ENCODE peak calls at places on chromosomes 4 and X, in ten cellular contexts. One of them, this sample, is unnamed.

GRCh38 chr4:24104173-24104572 is 214.3 kb upstream of the PPARGC1A start:
- DNase-seq in upper lobe of right lung: no peak
- DNase-seq in OCI-LY7: no peak
- DNase-seq in heart right ventricle: peak; percentile 15
- DNase-seq in RWPE2: no peak
- DNase-seq in PC-3: no peak
- DNase-seq in left lung: no peak
- DNase-seq in right atrium auricular region: no peak
- DNase-seq in mammary epithelial cell: no peak
- DNase-seq in suprapubic skin: no peak
- DNase-seq in this sample: no peak

GRCh38 chrX:20362268-20363002 is 95.7 kb upstream of the RPS6KA3 start:
- DNase-seq in upper lobe of right lung: no peak
- DNase-seq in OCI-LY7: no peak
- DNase-seq in heart right ventricle: no peak
- DNase-seq in RWPE2: no peak
- DNase-seq in PC-3: peak; percentile 89
- DNase-seq in left lung: no peak
- DNase-seq in right atrium auricular region: no peak
- DNase-seq in mammary epithelial cell: no peak
- DNase-seq in suprapubic skin: no peak
- DNase-seq in this sample: no peak

GRCh38 chr4:101843054-101843453 is 52.5 kb downstream of the BANK1 start:
- DNase-seq in upper lobe of right lung: no peak
- DNase-seq in OCI-LY7: no peak
- DNase-seq in heart right ventricle: no peak
- DNase-seq in RWPE2: no peak
- DNase-seq in PC-3: no peak
- DNase-seq in left lung: no peak
- DNase-seq in right atrium auricular region: no peak
- DNase-seq in mammary epithelial cell: no peak
- DNase-seq in suprapubic skin: no peak
- DNase-seq in this sample: no peak

GRCh38 chr4:142265536-142265935 is 580.6 kb downstream of the INPP4B start:
- DNase-seq in upper lobe of right lung: no peak
- DNase-seq in OCI-LY7: no peak
- DNase-seq in heart right ventricle: no peak
- DNase-seq in RWPE2: no peak
- DNase-seq in PC-3: peak; percentile 93
- DNase-seq in left lung: no peak
- DNase-seq in right atrium auricular region: no peak
- DNase-seq in mammary epithelial cell: peak; percentile 50
- DNase-seq in suprapubic skin: no peak
- DNase-seq in this sample: no peak

GRCh38 chrX:64152857-64153256 is 52.7 kb downstream of the AMER1 start:
- DNase-seq in upper lobe of right lung: no peak
- DNase-seq in OCI-LY7: no peak
- DNase-seq in heart right ventricle: no peak
- DNase-seq in RWPE2: no peak
- DNase-seq in PC-3: no peak
- DNase-seq in left lung: no peak
- DNase-seq in right atrium auricular region: no peak
- DNase-seq in mammary epithelial cell: no peak
- DNase-seq in suprapubic skin: no peak
- DNase-seq in this sample: no peak

GRCh38 chrX:123731258-123731986 is 1.4 kb downstream of the THOC2 start:
- DNase-seq in upper lobe of right lung: peak; percentile 66
- DNase-seq in OCI-LY7: peak; percentile 20
- DNase-seq in heart right ventricle: no peak
- DNase-seq in RWPE2: no peak
- DNase-seq in PC-3: peak; percentile 24
- DNase-seq in left lung: no peak
- DNase-seq in right atrium auricular region: no peak
- DNase-seq in mammary epithelial cell: no peak
- DNase-seq in suprapubic skin: no peak
- DNase-seq in this sample: no peak

GRCh38 chr4:63578383-63578782 is 830.9 kb downstream of the TECRL start:
- DNase-seq in upper lobe of right lung: no peak
- DNase-seq in OCI-LY7: no peak
- DNase-seq in heart right ventricle: no peak
- DNase-seq in RWPE2: no peak
- DNase-seq in PC-3: peak; percentile 4
- DNase-seq in left lung: no peak
- DNase-seq in right atrium auricular region: no peak
- DNase-seq in mammary epithelial cell: no peak
- DNase-seq in suprapubic skin: no peak
- DNase-seq in this sample: no peak

GRCh38 chr4:126604273-126604867 is 1028.4 kb upstream of the INTU start:
- DNase-seq in upper lobe of right lung: no peak
- DNase-seq in OCI-LY7: peak; percentile 19
- DNase-seq in heart right ventricle: no peak
- DNase-seq in RWPE2: no peak
- DNase-seq in PC-3: peak; percentile 38
- DNase-seq in left lung: no peak
- DNase-seq in right atrium auricular region: no peak
- DNase-seq in mammary epithelial cell: peak; percentile 19
- DNase-seq in suprapubic skin: no peak
- DNase-seq in this sample: no peak

GRCh38 chrX:106177106-106177981 is 9.2 kb downstream of the PWWP3B start:
- DNase-seq in upper lobe of right lung: peak; percentile 60
- DNase-seq in OCI-LY7: no peak
- DNase-seq in heart right ventricle: peak; percentile 68
- DNase-seq in RWPE2: no peak
- DNase-seq in PC-3: no peak
- DNase-seq in left lung: peak; percentile 28
- DNase-seq in right atrium auricular region: no peak
- DNase-seq in mammary epithelial cell: no peak
- DNase-seq in suprapubic skin: no peak
- DNase-seq in this sample: no peak

GRCh38 chr4:128468485-128468989 is 180.9 kb upstream of the PGRMC2 start:
- DNase-seq in upper lobe of right lung: no peak
- DNase-seq in OCI-LY7: no peak
- DNase-seq in heart right ventricle: no peak
- DNase-seq in RWPE2: no peak
- DNase-seq in PC-3: peak; percentile 83
- DNase-seq in left lung: no peak
- DNase-seq in right atrium auricular region: peak; percentile 88
- DNase-seq in mammary epithelial cell: peak; percentile 54
- DNase-seq in suprapubic skin: no peak
- DNase-seq in this sample: peak; percentile 81

DNA sequence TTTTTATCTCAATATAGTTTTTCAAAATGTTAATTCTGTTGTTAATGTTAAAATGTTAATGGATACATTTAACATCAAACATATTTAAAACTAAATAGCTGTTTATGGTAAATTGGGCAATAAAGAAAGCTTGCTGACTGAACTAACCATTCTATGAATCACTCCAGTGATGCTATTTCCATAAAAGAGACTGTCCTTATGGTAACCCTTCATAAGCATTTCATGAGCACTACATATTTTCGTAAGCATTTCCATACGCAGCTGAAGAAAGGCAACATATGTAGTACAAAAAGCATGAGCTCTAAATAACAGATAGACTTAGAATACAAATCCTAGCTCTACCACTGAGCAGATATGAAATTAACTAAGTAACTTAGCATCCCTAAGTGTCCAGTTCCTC is 188.9 kb downstream of the COL25A1 start:
- DNase-seq in upper lobe of right lung: no peak
- DNase-seq in OCI-LY7: no peak
- DNase-seq in heart right ventricle: no peak
- DNase-seq in RWPE2: no peak
- DNase-seq in PC-3: no peak
- DNase-seq in left lung: no peak
- DNase-seq in right atrium auricular region: no peak
- DNase-seq in mammary epithelial cell: no peak
- DNase-seq in suprapubic skin: no peak
- DNase-seq in this sample: no peak
- H3K27ac ChIP-seq in upper lobe of right lung: no peak overlapping the region
- H3K27ac ChIP-seq in OCI-LY7: no peak overlapping the region
- H3K27ac ChIP-seq in heart right ventricle: no peak overlapping the region
- H3K27ac ChIP-seq in RWPE2: no peak overlapping the region
- H3K27ac ChIP-seq in PC-3: no peak overlapping the region
- H3K27ac ChIP-seq in left lung: no peak overlapping the region
- H3K27ac ChIP-seq in right atrium auricular region: no peak overlapping the region
- H3K27ac ChIP-seq in mammary epithelial cell: no peak overlapping the region
- H3K27ac ChIP-seq in suprapubic skin: no peak overlapping the region
- H3K27ac ChIP-seq in this sample: no peak overlapping the region

DNA sequence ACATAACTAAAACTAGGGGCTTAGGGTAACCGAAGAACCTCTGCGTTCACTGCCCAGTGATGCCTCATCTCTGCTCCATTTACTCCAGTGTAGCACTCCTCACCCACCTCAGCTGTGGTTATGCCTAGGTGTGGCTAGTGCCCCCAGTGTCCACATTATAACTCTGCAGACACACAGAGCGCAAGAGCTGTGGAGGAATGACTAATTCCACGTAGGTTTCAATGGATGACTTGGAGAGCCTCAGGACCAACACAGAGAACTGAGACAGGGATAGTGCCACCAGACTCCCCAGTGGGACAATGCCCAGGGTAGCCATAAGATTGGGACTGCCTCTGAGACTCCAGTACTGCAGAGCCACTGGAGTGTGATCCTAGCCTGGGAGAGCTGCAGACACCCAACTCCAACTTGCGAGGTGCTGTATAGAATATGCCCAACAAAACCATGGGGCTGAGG is 542.4 kb upstream of the DIPK2B start:
- DNase-seq in upper lobe of right lung: no peak
- DNase-seq in OCI-LY7: no peak
- DNase-seq in heart right ventricle: no peak
- DNase-seq in RWPE2: peak; percentile 46
- DNase-seq in PC-3: peak; percentile 81
- DNase-seq in left lung: no peak
- DNase-seq in right atrium auricular region: no peak
- DNase-seq in mammary epithelial cell: peak; percentile 78
- DNase-seq in suprapubic skin: no peak
- DNase-seq in this sample: no peak
- TF ChIP-seq CTCF in upper lobe of right lung: no peak
- TF ChIP-seq CTCF in OCI-LY7: no peak
- TF ChIP-seq CTCF in heart right ventricle: no peak
- TF ChIP-seq CTCF in RWPE2: peak; percentile 20
- TF ChIP-seq CTCF in PC-3: peak; percentile 59
- TF ChIP-seq CTCF in left lung: no peak
- TF ChIP-seq CTCF in right atrium auricular region: no peak
- TF ChIP-seq CTCF in mammary epithelial cell: peak; percentile 47
- TF ChIP-seq CTCF in suprapubic skin: no peak
- TF ChIP-seq CTCF in this sample: no peak

DNA sequence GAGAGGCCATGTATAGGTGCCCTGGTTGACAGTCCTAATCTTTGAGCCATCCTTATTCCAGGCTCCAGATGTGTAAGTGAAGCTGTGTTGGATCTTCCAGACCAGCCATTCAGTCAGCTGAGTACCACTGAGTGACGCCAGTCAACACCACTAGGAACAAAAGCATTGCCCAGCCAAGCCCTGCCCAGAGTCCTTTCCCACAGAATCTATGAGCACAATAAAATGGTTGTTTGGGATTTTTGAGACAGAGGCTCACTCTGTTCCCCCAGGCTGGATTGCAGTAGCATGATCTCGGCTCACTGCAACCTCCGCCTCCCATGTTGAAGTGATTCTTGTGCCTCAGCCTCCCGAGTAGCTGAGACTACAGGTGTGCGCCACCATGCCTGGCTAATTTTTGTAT is 262.5 kb downstream of the BCOR start:
- DNase-seq in upper lobe of right lung: no peak
- DNase-seq in OCI-LY7: no peak
- DNase-seq in heart right ventricle: no peak
- DNase-seq in RWPE2: no peak
- DNase-seq in PC-3: no peak
- DNase-seq in left lung: no peak
- DNase-seq in right atrium auricular region: no peak
- DNase-seq in mammary epithelial cell: no peak
- DNase-seq in suprapubic skin: no peak
- DNase-seq in this sample: no peak
- H3K27ac ChIP-seq in upper lobe of right lung: no peak overlapping the region
- H3K27ac ChIP-seq in OCI-LY7: no peak overlapping the region
- H3K27ac ChIP-seq in heart right ventricle: no peak overlapping the region
- H3K27ac ChIP-seq in RWPE2: no peak overlapping the region
- H3K27ac ChIP-seq in PC-3: no peak overlapping the region
- H3K27ac ChIP-seq in left lung: no peak overlapping the region
- H3K27ac ChIP-seq in right atrium auricular region: no peak overlapping the region
- H3K27ac ChIP-seq in mammary epithelial cell: no peak overlapping the region
- H3K27ac ChIP-seq in suprapubic skin: no peak overlapping the region
- H3K27ac ChIP-seq in this sample: no peak overlapping the region

GRCh38 chr4:77075869-77076801 is at the start of gene CCNI:
- DNase-seq in upper lobe of right lung: peak; percentile 98
- DNase-seq in OCI-LY7: peak; percentile 99
- DNase-seq in heart right ventricle: peak; percentile 96
- DNase-seq in RWPE2: peak; percentile 93
- DNase-seq in PC-3: peak; percentile 91
- DNase-seq in left lung: peak; percentile 98
- DNase-seq in right atrium auricular region: peak; percentile 96
- DNase-seq in mammary epithelial cell: peak; percentile 96
- DNase-seq in suprapubic skin: peak; percentile 96
- DNase-seq in this sample: peak; percentile 98

GRCh38 chr4:77076889-77077635 is 1.3 kb upstream of the CCNI start:
- DNase-seq in upper lobe of right lung: no peak
- DNase-seq in OCI-LY7: peak; percentile 16
- DNase-seq in heart right ventricle: no peak
- DNase-seq in RWPE2: no peak
- DNase-seq in PC-3: no peak
- DNase-seq in left lung: no peak
- DNase-seq in right atrium auricular region: no peak
- DNase-seq in mammary epithelial cell: no peak
- DNase-seq in suprapubic skin: no peak
- DNase-seq in this sample: no peak

GRCh38 chr4:77079281-77079680 is 3.5 kb upstream of the CCNI start:
- DNase-seq in upper lobe of right lung: no peak
- DNase-seq in OCI-LY7: no peak
- DNase-seq in heart right ventricle: no peak
- DNase-seq in RWPE2: no peak
- DNase-seq in PC-3: no peak
- DNase-seq in left lung: no peak
- DNase-seq in right atrium auricular region: no peak
- DNase-seq in mammary epithelial cell: no peak
- DNase-seq in suprapubic skin: no peak
- DNase-seq in this sample: no peak

GRCh38 chr4:77074961-77075855 is 581 bp downstream of the CCNI start:
- DNase-seq in upper lobe of right lung: peak; percentile 90
- DNase-seq in OCI-LY7: peak; percentile 88
- DNase-seq in heart right ventricle: peak; percentile 78
- DNase-seq in RWPE2: peak; percentile 72
- DNase-seq in PC-3: peak; percentile 49
- DNase-seq in left lung: peak; percentile 96
- DNase-seq in right atrium auricular region: peak; percentile 76
- DNase-seq in mammary epithelial cell: peak; percentile 76
- DNase-seq in suprapubic skin: peak; percentile 88
- DNase-seq in this sample: peak; percentile 87

DNA sequence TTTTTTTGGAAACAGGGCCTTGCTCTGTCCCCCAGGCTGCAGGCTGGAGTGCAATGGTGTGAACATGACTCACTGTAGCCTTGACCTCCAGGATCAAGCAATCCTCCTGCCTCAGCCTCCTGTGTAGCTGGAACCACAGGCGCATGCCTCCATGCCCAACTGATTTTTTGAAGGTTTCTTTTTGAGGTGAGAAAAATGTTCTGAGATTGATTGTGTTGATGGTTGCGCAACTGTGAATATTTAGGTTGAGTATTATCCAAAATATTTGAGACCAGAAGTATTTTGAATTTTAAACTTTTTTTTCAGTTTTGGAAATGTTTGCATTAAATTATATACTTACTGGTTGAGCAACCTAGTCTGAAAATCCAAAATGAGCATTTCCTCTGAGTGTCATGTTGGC is 2.6 kb upstream of the CCNI start:
- DNase-seq in upper lobe of right lung: no peak
- DNase-seq in OCI-LY7: no peak
- DNase-seq in heart right ventricle: no peak
- DNase-seq in RWPE2: no peak
- DNase-seq in PC-3: no peak
- DNase-seq in left lung: no peak
- DNase-seq in right atrium auricular region: no peak
- DNase-seq in mammary epithelial cell: no peak
- DNase-seq in suprapubic skin: no peak
- DNase-seq in this sample: no peak
- TF ChIP-seq CTCF in upper lobe of right lung: no peak
- TF ChIP-seq CTCF in OCI-LY7: no peak
- TF ChIP-seq CTCF in heart right ventricle: no peak
- TF ChIP-seq CTCF in RWPE2: no peak
- TF ChIP-seq CTCF in PC-3: no peak
- TF ChIP-seq CTCF in left lung: no peak
- TF ChIP-seq CTCF in right atrium auricular region: no peak
- TF ChIP-seq CTCF in mammary epithelial cell: no peak
- TF ChIP-seq CTCF in suprapubic skin: no peak
- TF ChIP-seq CTCF in this sample: no peak

This sample was measured in coronary artery.